ENCODE peak calls at places on chromosomes 5 and 9, in four cellular contexts. C is H1, K is mesendoderm, D is IMR-90. Y is an unnamed sample.

GRCh38 chr5:36607114-36607561 is 732 bp downstream of the SLC1A3 start:
- DNase-seq in D (peak), C (no peak), K (peak), Y (no peak)

GRCh38 chr5:122183098-122183794 is 53.9 kb downstream of the ZNF474 start:
- DNase-seq in K (no peak), C (no peak), D (peak), Y (no peak)

GRCh38 chr5:122715095-122715494 is 59.8 kb upstream of the SNX2 start:
- DNase-seq in D (peak), K (no peak), C (no peak), Y (no peak)

GRCh38 chr5:112703866-112704820 is 33.5 kb upstream of the APC start:
- DNase-seq in D (peak), K (no peak), C (no peak), Y (no peak)

GRCh38 chr9:38133595-38133994 is 64.6 kb upstream of the SHB start:
- DNase-seq in C (no peak), D (no peak), K (no peak), Y (no peak)

GRCh38 chr5:37847978-37848425 is 8.2 kb upstream of the GDNF start:
- DNase-seq in C (no peak), D (peak), K (peak), Y (peak)

GRCh38 chr5:151739939-151740335 is 18.5 kb downstream of the ATOX1 start:
- DNase-seq in C (no peak), K (peak), D (peak), Y (no peak)

GRCh38 chr5:173707392-173707791 is 90.9 kb upstream of the BOD1 start:
- DNase-seq in C (no peak), K (no peak), D (peak), Y (no peak)

GRCh38 chr5:132495063-132495671 is 4.6 kb upstream of the IRF1 start:
- DNase-seq in C (peak), K (no peak), D (no peak), Y (peak)

GRCh38 chr5:131589510-131590348 is 45.3 kb downstream of the RAPGEF6 start:
- DNase-seq in C (peak), D (peak), K (peak), Y (peak)

GRCh38 chr9:8733096-8733954 is 933.7 kb upstream of the DMAC1 start:
- DNase-seq in D (no peak), K (peak), C (no peak), Y (peak)

GRCh38 chr5:61613679-61614078 is 281.6 kb downstream of the ZSWIM6 start:
- DNase-seq in K (no peak), C (no peak), D (no peak), Y (no peak)

GRCh38 chr5:124867064-124867707 is 120.7 kb upstream of the ZNF608 start:
- DNase-seq in K (peak), D (peak), C (no peak), Y (no peak)

DNA sequence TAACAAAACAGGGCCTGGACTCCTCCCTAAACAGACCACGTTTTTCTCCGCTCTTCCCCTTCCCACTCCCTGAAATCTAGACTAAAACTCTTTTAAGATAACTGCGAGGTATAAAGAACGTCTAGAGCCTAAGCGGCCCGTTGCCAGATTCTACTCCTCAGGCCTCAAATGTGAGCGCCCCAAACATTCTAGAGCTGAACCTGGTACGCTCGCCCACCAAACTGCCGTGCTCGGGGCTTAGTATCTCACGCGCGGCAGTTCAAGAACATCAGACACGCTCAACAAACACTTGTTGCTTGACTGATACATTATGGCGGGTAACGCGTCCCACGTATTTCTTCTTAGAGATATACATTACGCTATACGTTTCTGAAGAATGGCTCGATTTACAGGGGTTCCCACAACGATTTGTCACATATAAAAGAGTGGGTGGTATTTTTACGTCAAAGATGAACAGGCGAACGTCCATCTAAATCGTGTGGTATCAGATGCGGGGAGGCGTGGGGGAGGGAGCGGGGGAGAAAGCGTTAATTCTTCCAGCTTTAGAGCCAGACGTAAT is 557 bp upstream of the SMIM27 start:
- DNase-seq in C (peak), K (no peak), D (peak), Y (peak)
- H3K56ac ChIP-seq in C (peak), K (peak), D (peak), Y (no peak)

GRCh38 chr9:113564804-113565237 is 101.3 kb downstream of the RGS3 start:
- DNase-seq in C (peak), K (peak), D (peak), Y (peak)
- H3K27ac ChIP-seq in C (no peak), K (no peak), D (peak), Y (no peak)

DNA sequence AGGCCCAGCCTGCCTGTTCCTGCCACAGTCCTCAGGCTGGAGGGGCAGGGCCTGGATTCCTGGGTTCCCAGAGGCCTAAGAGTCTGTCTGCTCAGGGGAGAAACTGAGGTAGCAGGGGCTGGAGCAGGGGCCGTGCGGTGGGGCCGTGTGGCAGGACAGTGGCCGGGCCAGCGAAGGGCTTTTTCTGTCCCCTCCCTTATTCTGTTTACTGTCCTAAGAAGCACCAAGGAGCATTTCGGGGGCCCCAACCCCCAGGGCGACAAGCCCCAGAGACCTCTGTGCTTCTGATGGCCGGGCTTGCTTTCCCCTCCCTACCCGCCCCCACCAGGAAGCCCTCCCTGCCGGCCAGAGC is 6.8 kb upstream of the ASB6 start:
- DNase-seq in K (no peak), C (no peak), D (no peak), Y (no peak)
- H2BK15ac ChIP-seq in K (no peak), C (no peak), D (no peak), Y (no peak)

DNA sequence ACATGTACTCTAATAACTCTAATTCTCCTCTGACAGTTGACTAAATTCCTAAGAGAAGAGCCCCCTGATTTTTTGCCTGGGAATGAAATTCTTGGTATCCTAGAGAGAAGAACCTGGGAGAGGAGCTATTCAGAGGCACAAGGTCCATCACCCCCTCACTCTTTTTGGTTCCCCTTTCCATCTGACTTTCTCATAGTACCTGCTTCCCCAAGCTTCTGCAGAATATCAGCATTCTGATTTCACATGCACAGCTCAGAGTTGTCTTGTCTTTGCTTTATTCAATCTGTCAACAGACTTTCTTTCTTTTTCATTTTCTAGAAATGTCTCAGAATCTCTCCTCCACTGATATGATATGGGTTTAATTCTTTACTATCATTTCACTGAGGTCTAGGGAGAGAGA is 141.5 kb upstream of the FBXL17 start:
- DNase-seq in K (no peak), C (no peak), D (no peak), Y (no peak)
- H3K56ac ChIP-seq in K (peak), C (no peak), D (no peak), Y (no peak)

DNA sequence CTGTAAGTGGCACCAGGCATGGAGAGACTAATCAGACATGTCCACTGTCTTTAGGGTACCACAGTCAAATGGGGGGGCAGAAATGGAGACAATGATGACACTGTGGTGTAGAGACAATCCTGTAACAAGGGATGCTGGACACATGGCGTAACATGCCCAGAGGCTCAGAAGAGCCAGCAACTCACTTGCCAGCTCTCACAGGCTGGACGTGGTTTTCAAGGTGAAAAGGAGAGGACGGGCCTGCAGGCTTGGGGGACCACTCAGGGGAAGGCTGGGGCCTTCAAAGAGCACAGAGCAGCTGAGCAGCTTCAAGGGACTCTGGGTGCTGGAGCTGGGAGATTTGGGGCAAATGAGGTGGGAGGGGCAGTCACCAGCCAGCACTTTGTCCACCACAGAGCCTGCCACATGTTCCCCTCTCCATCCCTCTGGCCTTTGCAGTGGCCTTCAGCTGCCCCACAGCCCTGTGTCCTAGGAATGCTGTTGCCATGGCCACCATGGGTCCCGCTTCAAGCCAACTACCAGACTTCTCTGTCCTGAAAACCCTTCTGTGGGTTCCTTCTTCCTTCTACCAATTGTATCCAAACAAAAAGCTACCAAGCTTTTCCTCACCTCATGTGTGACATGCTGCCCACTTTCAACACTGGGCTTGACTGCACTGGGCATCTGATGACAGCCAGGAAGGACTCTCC is 140.4 kb downstream of the GABBR2 start:
- DNase-seq in D (no peak), C (no peak), K (no peak), Y (no peak)
- H3K27ac ChIP-seq in D (no peak), C (no peak), K (no peak), Y (no peak)

DNA sequence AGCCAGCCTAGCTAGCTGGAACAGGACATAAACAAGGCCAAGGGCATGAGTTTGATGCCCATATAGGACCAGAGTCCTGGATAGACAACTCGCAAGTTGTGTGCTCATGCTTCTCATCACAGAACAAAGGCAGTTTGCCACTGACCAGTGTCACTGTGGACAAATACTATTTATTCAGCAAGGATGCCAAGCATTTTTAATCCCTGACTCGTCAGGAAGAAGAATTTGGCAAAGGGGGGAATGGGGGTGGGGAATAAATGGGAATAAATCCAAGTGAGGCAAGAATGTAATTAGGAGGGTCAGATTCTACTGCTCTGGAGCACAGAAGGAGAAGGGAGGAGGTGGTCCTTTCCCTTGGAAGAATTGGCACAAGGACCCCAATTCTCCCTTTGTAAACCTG is 46.8 kb upstream of the ANKRD55 start:
- DNase-seq in K (peak), D (peak), C (no peak), Y (peak)
- H2BK15ac ChIP-seq in K (no peak), D (peak), C (no peak), Y (no peak)

GRCh38 chr5:170441385-170441784 is 52.2 kb upstream of the KCNMB1 start:
- DNase-seq in D (no peak), C (no peak), K (no peak), Y (no peak)
- H3K56ac ChIP-seq in D (no peak), C (no peak), K (no peak), Y (no peak)

GRCh38 chr9:109795613-109796012 is 15.6 kb downstream of the PALM2AKAP2 start:
- DNase-seq in D (no peak), C (no peak), K (no peak), Y (no peak)

GRCh38 chr9:109799141-109799540 is 19.1 kb downstream of the PALM2AKAP2 start:
- DNase-seq in K (no peak), D (no peak), C (no peak), Y (no peak)

GRCh38 chr9:109797509-109797908 is 17.5 kb downstream of the PALM2AKAP2 start:
- DNase-seq in K (no peak), D (no peak), C (no peak), Y (no peak)

GRCh38 chr9:109796081-109796480 is 16.1 kb downstream of the PALM2AKAP2 start:
- DNase-seq in K (no peak), C (no peak), D (no peak), Y (no peak)

DNA sequence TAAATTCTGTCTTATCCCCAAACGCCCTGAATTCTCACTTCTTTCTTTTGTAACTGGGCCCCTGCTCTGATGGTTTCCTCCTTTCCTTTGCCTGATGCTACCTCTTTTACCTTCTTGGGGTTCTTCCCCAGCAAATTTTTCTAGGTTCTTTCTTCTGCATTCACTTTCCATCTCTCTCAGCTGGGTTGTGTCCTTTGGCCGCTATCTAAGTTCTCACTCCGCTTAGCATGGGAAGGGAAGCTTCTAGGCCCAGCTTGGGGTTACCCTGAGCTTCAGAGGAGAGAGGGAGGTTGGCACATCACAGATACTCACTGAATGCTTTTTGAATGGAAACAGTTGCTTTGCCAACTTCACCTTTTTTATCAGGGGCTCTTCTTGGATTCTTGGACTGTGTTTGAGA is 17.0 kb downstream of the PALM2AKAP2 start:
- DNase-seq in K (no peak), C (no peak), D (no peak), Y (no peak)
- H3K27ac ChIP-seq in K (no peak), C (no peak), D (no peak), Y (no peak)

Y was measured in H9.